ENCODE peak calls at places on chromosomes 11 and 22, in nine cellular contexts. One of them, this sample, is unnamed.

GRCh38 chr11:59791639-59792038 is 18.9 kb downstream of the MRPL16 start:
- DNase-seq in HCT116: no peak
- DNase-seq in hepatocyte: no peak
- DNase-seq in PC-3: no peak
- DNase-seq in neural progenitor cell: no peak
- DNase-seq in GM23338: no peak
- DNase-seq in SK-N-SH: no peak
- DNase-seq in MM.1S: no peak
- DNase-seq in OCI-LY7: no peak
- DNase-seq in this sample: no peak

GRCh38 chr22:46568102-46568809 is 30.8 kb upstream of the CELSR1 start:
- DNase-seq in HCT116: no peak
- DNase-seq in hepatocyte: no peak
- DNase-seq in PC-3: no peak
- DNase-seq in neural progenitor cell: peak; percentile 10
- DNase-seq in GM23338: no peak
- DNase-seq in SK-N-SH: no peak
- DNase-seq in MM.1S: no peak
- DNase-seq in OCI-LY7: no peak
- DNase-seq in this sample: no peak

GRCh38 chr11:86977441-86978050 is 22.4 kb upstream of the FZD4 start:
- DNase-seq in HCT116: no peak
- DNase-seq in hepatocyte: no peak
- DNase-seq in PC-3: no peak
- DNase-seq in neural progenitor cell: no peak
- DNase-seq in GM23338: no peak
- DNase-seq in SK-N-SH: no peak
- DNase-seq in MM.1S: no peak
- DNase-seq in OCI-LY7: no peak
- DNase-seq in this sample: no peak

GRCh38 chr11:62025429-62026105 is 58.1 kb upstream of the FTH1 start:
- DNase-seq in HCT116: peak; percentile 82
- DNase-seq in hepatocyte: peak; percentile 87
- DNase-seq in PC-3: peak; percentile 92
- DNase-seq in neural progenitor cell: no peak
- DNase-seq in GM23338: no peak
- DNase-seq in SK-N-SH: no peak
- DNase-seq in MM.1S: peak; percentile 11
- DNase-seq in OCI-LY7: no peak
- DNase-seq in this sample: peak; percentile 96

GRCh38 chr11:96219981-96220623 is 122.9 kb downstream of the MAML2 start:
- DNase-seq in HCT116: no peak
- DNase-seq in hepatocyte: no peak
- DNase-seq in PC-3: peak; percentile 70
- DNase-seq in neural progenitor cell: peak; percentile 26
- DNase-seq in GM23338: peak; percentile 45
- DNase-seq in SK-N-SH: no peak
- DNase-seq in MM.1S: no peak
- DNase-seq in OCI-LY7: peak; percentile 55
- DNase-seq in this sample: peak; percentile 88

GRCh38 chr11:72189448-72190250 is 2.3 kb upstream of the FOLR1 start:
- DNase-seq in HCT116: no peak
- DNase-seq in hepatocyte: peak; percentile 46
- DNase-seq in PC-3: no peak
- DNase-seq in neural progenitor cell: peak; percentile 14
- DNase-seq in GM23338: peak; percentile 12
- DNase-seq in SK-N-SH: peak; percentile 27
- DNase-seq in MM.1S: no peak
- DNase-seq in OCI-LY7: no peak
- DNase-seq in this sample: no peak

GRCh38 chr22:39430576-39431150 is 26.1 kb upstream of the MGAT3 start:
- DNase-seq in HCT116: no peak
- DNase-seq in hepatocyte: peak; percentile 1
- DNase-seq in PC-3: no peak
- DNase-seq in neural progenitor cell: no peak
- DNase-seq in GM23338: no peak
- DNase-seq in SK-N-SH: no peak
- DNase-seq in MM.1S: no peak
- DNase-seq in OCI-LY7: no peak
- DNase-seq in this sample: no peak

GRCh38 chr11:86802601-86803051 is 2.3 kb downstream of the PRSS23 start:
- DNase-seq in HCT116: peak; percentile 53
- DNase-seq in hepatocyte: peak; percentile 70
- DNase-seq in PC-3: peak; percentile 78
- DNase-seq in neural progenitor cell: peak; percentile 77
- DNase-seq in GM23338: peak; percentile 81
- DNase-seq in SK-N-SH: peak; percentile 43
- DNase-seq in MM.1S: peak; percentile 56
- DNase-seq in OCI-LY7: peak; percentile 5
- DNase-seq in this sample: peak; percentile 67

DNA sequence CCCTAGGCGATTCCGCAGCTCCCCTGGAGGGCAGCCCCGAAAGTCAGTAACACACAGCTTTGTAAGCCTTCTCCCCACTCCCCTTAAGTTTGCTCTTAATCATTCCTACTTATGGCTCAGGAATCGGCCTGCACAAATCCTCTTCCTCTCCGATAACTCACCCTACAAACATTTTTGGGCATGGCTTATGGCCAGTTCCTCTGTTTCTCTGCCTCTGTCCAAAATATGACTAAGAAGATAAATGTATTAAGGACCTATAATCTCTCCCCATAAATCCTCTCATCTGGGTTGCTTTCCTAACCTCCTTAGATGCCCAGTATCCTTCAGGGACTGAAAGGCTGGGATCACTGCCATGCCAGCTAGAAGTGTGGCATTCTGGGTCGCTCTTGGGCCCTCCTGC is 41.0 kb downstream of the PAMR1 start:
- DNase-seq in HCT116: no peak
- DNase-seq in hepatocyte: no peak
- DNase-seq in PC-3: peak; percentile 95
- DNase-seq in neural progenitor cell: no peak
- DNase-seq in GM23338: no peak
- DNase-seq in SK-N-SH: no peak
- DNase-seq in MM.1S: no peak
- DNase-seq in OCI-LY7: no peak
- DNase-seq in this sample: peak; percentile 78
- TF ChIP-seq EZH2phosphoT487 in HCT116: no peak
- TF ChIP-seq EZH2phosphoT487 in hepatocyte: no peak
- TF ChIP-seq EZH2phosphoT487 in PC-3: no peak
- TF ChIP-seq EZH2phosphoT487 in neural progenitor cell: no peak
- TF ChIP-seq EZH2phosphoT487 in GM23338: no peak
- TF ChIP-seq EZH2phosphoT487 in SK-N-SH: no peak
- TF ChIP-seq EZH2phosphoT487 in MM.1S: no peak
- TF ChIP-seq EZH2phosphoT487 in OCI-LY7: no peak
- TF ChIP-seq EZH2phosphoT487 in this sample: no peak

DNA sequence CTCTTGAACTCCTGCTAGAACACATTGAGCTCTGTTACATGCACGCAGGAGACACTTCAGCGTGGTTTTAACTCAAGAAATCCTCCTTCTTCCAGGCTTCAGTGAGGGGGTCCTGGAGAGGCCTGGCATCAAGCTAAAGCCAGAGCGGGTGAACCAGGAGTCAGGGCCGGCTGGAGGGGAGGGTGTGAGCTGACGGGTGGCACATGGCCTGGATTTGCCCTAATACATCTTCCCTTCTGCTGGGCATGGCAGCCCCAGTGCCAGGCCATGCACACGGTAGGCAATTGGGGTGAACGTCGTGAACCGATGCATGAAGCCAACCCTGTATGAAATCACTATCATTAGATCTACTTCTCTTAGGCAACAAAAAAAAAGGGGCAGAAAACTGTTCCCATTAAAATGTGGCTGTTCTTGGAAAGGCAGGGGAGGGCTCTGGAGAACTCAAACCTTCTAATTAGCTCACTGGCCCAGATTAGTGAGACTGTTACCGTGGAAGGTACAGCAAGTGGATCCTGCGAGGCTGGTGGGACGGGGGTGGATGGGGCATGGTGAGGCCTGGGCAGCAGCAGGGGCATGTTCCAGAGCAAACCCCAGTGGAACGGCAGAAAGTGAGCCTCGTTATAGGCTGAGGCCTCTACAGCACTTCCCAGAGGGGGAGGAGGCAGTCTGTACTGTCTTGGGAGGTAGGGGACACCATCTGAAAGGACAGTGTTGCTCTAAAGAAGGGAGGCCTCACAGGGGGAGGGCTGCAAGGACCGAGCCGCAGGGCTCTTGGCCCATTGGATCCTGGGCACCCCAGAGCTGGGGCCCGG is 10.6 kb downstream of the IFT27 start:
- DNase-seq in HCT116: no peak
- DNase-seq in hepatocyte: no peak
- DNase-seq in PC-3: no peak
- DNase-seq in neural progenitor cell: no peak
- DNase-seq in GM23338: no peak
- DNase-seq in SK-N-SH: no peak
- DNase-seq in MM.1S: no peak
- DNase-seq in OCI-LY7: no peak
- DNase-seq in this sample: no peak
- H3K4me1 ChIP-seq in HCT116: no peaks in the 10 kb centered on the region
- H3K4me1 ChIP-seq in hepatocyte: peaks cover 7% of the 10 kb centered on the region
- H3K4me1 ChIP-seq in PC-3: peaks cover 8% of the 10 kb centered on the region
- H3K4me1 ChIP-seq in neural progenitor cell: no peaks in the 10 kb centered on the region
- H3K4me1 ChIP-seq in GM23338: no peaks in the 10 kb centered on the region
- H3K4me1 ChIP-seq in SK-N-SH: no peaks in the 10 kb centered on the region
- H3K4me1 ChIP-seq in MM.1S: no peaks in the 10 kb centered on the region
- H3K4me1 ChIP-seq in OCI-LY7: no peaks in the 10 kb centered on the region
- H3K4me1 ChIP-seq in this sample: peaks cover 8% of the 10 kb centered on the region

DNA sequence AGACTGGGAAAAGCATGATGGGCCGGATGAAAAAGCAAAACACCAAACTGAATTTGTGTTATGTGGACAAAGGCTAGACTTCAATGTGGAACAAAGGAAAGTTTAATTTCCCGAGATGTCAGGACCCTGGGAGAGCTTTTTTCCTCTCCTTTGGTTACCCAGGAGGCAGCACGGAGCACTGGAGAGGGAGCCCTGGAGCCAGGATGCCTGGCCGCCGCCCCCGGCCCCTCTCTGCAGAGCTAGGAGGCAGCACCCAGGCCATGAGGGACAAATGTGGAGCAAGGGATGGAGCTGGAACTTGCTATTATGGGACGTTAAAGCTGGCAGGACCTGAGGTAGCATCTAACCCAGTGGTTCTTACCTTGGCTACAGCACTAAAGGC is 108.9 kb downstream of the MORC2 start:
- DNase-seq in HCT116: no peak
- DNase-seq in hepatocyte: peak; percentile 1
- DNase-seq in PC-3: no peak
- DNase-seq in neural progenitor cell: no peak
- DNase-seq in GM23338: no peak
- DNase-seq in SK-N-SH: no peak
- DNase-seq in MM.1S: no peak
- DNase-seq in OCI-LY7: no peak
- DNase-seq in this sample: no peak
- TF ChIP-seq EZH2phosphoT487 in HCT116: no peak
- TF ChIP-seq EZH2phosphoT487 in hepatocyte: no peak
- TF ChIP-seq EZH2phosphoT487 in PC-3: no peak
- TF ChIP-seq EZH2phosphoT487 in neural progenitor cell: no peak
- TF ChIP-seq EZH2phosphoT487 in GM23338: no peak
- TF ChIP-seq EZH2phosphoT487 in SK-N-SH: no peak
- TF ChIP-seq EZH2phosphoT487 in MM.1S: no peak
- TF ChIP-seq EZH2phosphoT487 in OCI-LY7: no peak
- TF ChIP-seq EZH2phosphoT487 in this sample: no peak

GRCh38 chr22:20572132-20572802 is 64.9 kb downstream of the MED15 start:
- DNase-seq in HCT116: no peak
- DNase-seq in hepatocyte: no peak
- DNase-seq in PC-3: no peak
- DNase-seq in neural progenitor cell: no peak
- DNase-seq in GM23338: no peak
- DNase-seq in SK-N-SH: no peak
- DNase-seq in MM.1S: no peak
- DNase-seq in OCI-LY7: no peak
- DNase-seq in this sample: no peak

GRCh38 chr22:20574920-20575353 is 67.5 kb downstream of the MED15 start:
- DNase-seq in HCT116: no peak
- DNase-seq in hepatocyte: no peak
- DNase-seq in PC-3: no peak
- DNase-seq in neural progenitor cell: no peak
- DNase-seq in GM23338: no peak
- DNase-seq in SK-N-SH: no peak
- DNase-seq in MM.1S: no peak
- DNase-seq in OCI-LY7: no peak
- DNase-seq in this sample: no peak

GRCh38 chr22:20575724-20576444 is 68.5 kb downstream of the MED15 start:
- DNase-seq in HCT116: no peak
- DNase-seq in hepatocyte: no peak
- DNase-seq in PC-3: no peak
- DNase-seq in neural progenitor cell: no peak
- DNase-seq in GM23338: no peak
- DNase-seq in SK-N-SH: no peak
- DNase-seq in MM.1S: no peak
- DNase-seq in OCI-LY7: no peak
- DNase-seq in this sample: no peak

GRCh38 chr22:20573176-20573829 is 65.9 kb downstream of the MED15 start:
- DNase-seq in HCT116: no peak
- DNase-seq in hepatocyte: no peak
- DNase-seq in PC-3: no peak
- DNase-seq in neural progenitor cell: no peak
- DNase-seq in GM23338: no peak
- DNase-seq in SK-N-SH: no peak
- DNase-seq in MM.1S: no peak
- DNase-seq in OCI-LY7: no peak
- DNase-seq in this sample: no peak

GRCh38 chr22:20573830-20574615 is 66.6 kb downstream of the MED15 start:
- DNase-seq in HCT116: no peak
- DNase-seq in hepatocyte: no peak
- DNase-seq in PC-3: no peak
- DNase-seq in neural progenitor cell: no peak
- DNase-seq in GM23338: no peak
- DNase-seq in SK-N-SH: no peak
- DNase-seq in MM.1S: no peak
- DNase-seq in OCI-LY7: no peak
- DNase-seq in this sample: no peak
- H3K4me1 ChIP-seq in HCT116: peaks cover 15% of the 10 kb centered on the region
- H3K4me1 ChIP-seq in hepatocyte: peaks cover 6% of the 10 kb centered on the region
- H3K4me1 ChIP-seq in PC-3: peaks cover 20% of the 10 kb centered on the region
- H3K4me1 ChIP-seq in neural progenitor cell: no peaks in the 10 kb centered on the region
- H3K4me1 ChIP-seq in GM23338: no peaks in the 10 kb centered on the region
- H3K4me1 ChIP-seq in SK-N-SH: peaks cover 15% of the 10 kb centered on the region
- H3K4me1 ChIP-seq in MM.1S: peaks cover 4% of the 10 kb centered on the region
- H3K4me1 ChIP-seq in OCI-LY7: no peaks in the 10 kb centered on the region
- H3K4me1 ChIP-seq in this sample: peaks cover 28% of the 10 kb centered on the region